ENCODE peak calls at places on chromosome 15, in nine cellular contexts. A is A549, O is lower lobe of right lung, T is AG04449, D is HFFc6, S is B cell, E is neural progenitor cell, J is WTC11, K is transverse colon. R is an unnamed sample.
A peak's percentile ranks its signal among the peaks of the same experiment; 100 is the strongest.

GRCh38 chr15:64703632-64703959 is 71.8 kb downstream of the RBPMS2 start:
- DNase-seq in T (no peak), J (no peak), D (no peak), O (no peak), K (no peak), E (no peak), A (peak; percentile 30), S (no peak), R (no peak)

GRCh38 chr15:99994849-99995248 is 261.6 kb upstream of the LYSMD4 start:
- DNase-seq in K (no peak), J (peak; percentile 18), E (peak; percentile 85), S (no peak), A (no peak), T (no peak), O (no peak), D (no peak), R (no peak)

GRCh38 chr15:32683231-32683630 is 34.6 kb upstream of the GREM1 start:
- DNase-seq in S (no peak), K (no peak), E (no peak), A (no peak), D (no peak), J (no peak), O (no peak), T (no peak), R (no peak)

GRCh38 chr15:70195808-70196304 is 98.1 kb upstream of the TLE3 start:
- DNase-seq in O (peak; percentile 54), J (no peak), S (no peak), D (peak; percentile 73), K (peak; percentile 59), A (peak; percentile 32), T (peak; percentile 60), E (no peak), R (no peak)

GRCh38 chr15:82663186-82663600 is 16.0 kb upstream of the CPEB1 start:
- DNase-seq in S (peak; percentile 26), E (peak; percentile 90), D (no peak), O (no peak), A (peak; percentile 40), K (peak; percentile 25), J (peak; percentile 84), T (no peak), R (peak; percentile 73)

GRCh38 chr15:58477228-58477627 is 45.4 kb downstream of the LIPC start:
- DNase-seq in A (no peak), T (no peak), K (no peak), J (no peak), E (no peak), S (no peak), O (no peak), D (no peak), R (no peak)

GRCh38 chr15:41401904-41402267 is 410 bp downstream of the NDUFAF1 start:
- DNase-seq in S (no peak), A (no peak), E (no peak), D (no peak), O (no peak), T (no peak), J (no peak), K (no peak), R (no peak)

GRCh38 chr15:100614918-100615317 is 12.5 kb downstream of the ASB7 start:
- DNase-seq in D (no peak), O (no peak), T (no peak), K (peak; percentile 49), E (no peak), A (no peak), S (no peak), J (no peak), R (no peak)

GRCh38 chr15:75455982-75456531 is 4.6 kb upstream of the SIN3A start:
- DNase-seq in K (peak; percentile 64), D (peak; percentile 47), T (no peak), E (peak; percentile 50), S (peak; percentile 74), O (peak; percentile 76), J (no peak), A (peak; percentile 72), R (peak; percentile 37)

GRCh38 chr15:81337713-81338157 is 13.8 kb upstream of the STARD5 start:
- DNase-seq in E (no peak), O (no peak), D (no peak), K (no peak), J (no peak), S (no peak), A (no peak), T (no peak), R (no peak)

GRCh38 chr15:59222106-59222505 is 15.5 kb downstream of the LDHAL6B start:
- DNase-seq in T (peak; percentile 70), K (no peak), O (no peak), E (no peak), J (no peak), A (no peak), D (peak; percentile 85), S (no peak), R (no peak)

GRCh38 chr15:66241301-66241700 is 12.2 kb downstream of the MEGF11 start:
- DNase-seq in A (no peak), K (no peak), J (no peak), T (no peak), E (no peak), S (no peak), O (no peak), D (no peak), R (no peak)

GRCh38 chr15:62832231-62832630 is 210.3 kb upstream of the TPM1 start:
- DNase-seq in O (no peak), K (no peak), D (no peak), T (no peak), A (no peak), E (no peak), J (no peak), S (no peak), R (no peak)

GRCh38 chr15:62824111-62824737 is 218.3 kb upstream of the TPM1 start:
- DNase-seq in E (no peak), O (no peak), T (peak; percentile 31), K (no peak), J (no peak), S (no peak), A (no peak), D (peak; percentile 66), R (no peak)

GRCh38 chr15:62833671-62834070 is 208.9 kb upstream of the TPM1 start:
- DNase-seq in J (no peak), E (peak; percentile 22), O (no peak), D (no peak), A (no peak), K (no peak), T (no peak), S (no peak), R (no peak)

GRCh38 chr15:62828364-62828763 is 214.2 kb upstream of the TPM1 start:
- DNase-seq in S (no peak), O (no peak), K (no peak), J (no peak), T (no peak), E (no peak), A (no peak), D (no peak), R (no peak)
- TF ChIP-seq CTCF in S (no peak), O (no peak), K (no peak), J (no peak), T (no peak), E (no peak), A (no peak), D (peak; percentile 30), R (no peak)

GRCh38 chr15:25989327-25989726 is 126.2 kb upstream of the ATP10A start:
- DNase-seq in K (no peak), E (no peak), J (peak; percentile 78), S (no peak), D (no peak), T (no peak), A (no peak), O (no peak), R (peak; percentile 6)
- TF ChIP-seq CTCF in K (no peak), E (peak; percentile 13), J (peak; percentile 45), S (no peak), D (peak; percentile 50), T (no peak), A (no peak), O (no peak), R (peak; percentile 25)

GRCh38 chr15:62709261-62709660 is 333.3 kb upstream of the TPM1 start:
- DNase-seq in D (no peak), K (no peak), S (no peak), E (peak; percentile 18), O (no peak), A (no peak), T (no peak), J (no peak), R (no peak)

GRCh38 chr15:62708470-62708869 is 334.1 kb upstream of the TPM1 start:
- DNase-seq in E (no peak), K (no peak), O (no peak), A (no peak), D (no peak), J (no peak), T (no peak), S (no peak), R (no peak)

GRCh38 chr15:62711691-62712454 is 330.7 kb upstream of the TPM1 start:
- DNase-seq in J (no peak), A (no peak), O (no peak), T (no peak), K (no peak), E (no peak), D (peak; percentile 10), S (no peak), R (no peak)

DNA sequence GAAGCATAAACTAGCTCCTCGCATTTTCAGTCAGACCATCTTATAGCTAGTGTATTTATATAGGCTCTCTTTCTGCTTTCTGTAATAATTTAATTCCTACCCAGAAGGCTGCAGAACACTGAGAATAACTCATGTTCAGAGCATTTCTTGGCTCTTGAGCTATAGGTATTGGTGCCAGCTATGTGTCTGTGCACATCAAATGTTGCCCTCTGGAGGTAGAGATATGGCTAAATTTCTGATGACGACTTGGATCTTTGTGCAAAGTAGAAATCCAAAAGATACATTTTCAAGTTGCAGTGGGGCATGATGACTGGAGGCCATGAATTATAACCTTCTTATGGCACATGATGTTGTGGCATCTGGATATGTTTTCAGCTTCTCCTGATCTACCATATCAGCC is 336.2 kb upstream of the TPM1 start:
- DNase-seq in S (no peak), J (no peak), E (no peak), K (no peak), T (no peak), O (no peak), D (no peak), A (no peak), R (no peak)
- TF ChIP-seq CTCF in S (no peak), J (no peak), E (no peak), K (no peak), T (no peak), O (no peak), D (no peak), A (peak; percentile 33), R (no peak)

GRCh38 chr15:44595656-44596510 is 58.9 kb downstream of the EIF3J start:
- DNase-seq in O (no peak), J (no peak), K (no peak), T (no peak), S (no peak), D (no peak), E (no peak), A (no peak), R (no peak)

GRCh38 chr15:44591326-44591725 is 54.4 kb downstream of the EIF3J start:
- DNase-seq in S (no peak), J (no peak), K (no peak), E (no peak), T (no peak), O (no peak), A (no peak), D (no peak), R (no peak)

GRCh38 chr15:44595246-44595645 is 58.3 kb downstream of the EIF3J start:
- DNase-seq in J (no peak), O (no peak), D (no peak), A (no peak), T (no peak), S (no peak), E (no peak), K (no peak), R (no peak)

GRCh38 chr15:44596511-44597010 is 59.6 kb downstream of the EIF3J start:
- DNase-seq in D (no peak), T (no peak), O (no peak), A (no peak), E (no peak), S (no peak), J (no peak), K (no peak), R (no peak)

GRCh38 chr15:44593042-44593736 is 56.2 kb downstream of the EIF3J start:
- DNase-seq in O (no peak), T (no peak), E (no peak), A (no peak), S (peak; percentile 45), J (no peak), K (no peak), D (peak; percentile 9), R (no peak)
- TF ChIP-seq CTCF in O (peak; percentile 45), T (peak; percentile 5), E (peak; percentile 49), A (peak; percentile 37), S (peak; percentile 74), J (no peak), K (peak; percentile 11), D (peak; percentile 80), R (peak; percentile 41)

R was measured in endothelial cell.